ENCODE peak calls at places on chromosome 21, in eight cellular contexts. L, K, Z, H, Q, V, I and R are unnamed samples.

GRCh38 chr21:35220301-35220700 is 171.2 kb upstream of the RUNX1 start:
- DNase-seq in V (no peak), K (no peak), Q (no peak), Z (no peak), L (no peak), H (no peak), I (no peak), R (no peak)

GRCh38 chr21:45055861-45056260 is 18.5 kb upstream of the ADARB1 start:
- DNase-seq in Q (peak; percentile 23), V (no peak), L (no peak), Z (no peak), I (no peak), H (no peak), K (no peak), R (no peak)

GRCh38 chr21:41196990-41197389 is 29.0 kb downstream of the BACE2 start:
- DNase-seq in Q (peak; percentile 24), Z (no peak), H (no peak), L (no peak), V (peak; percentile 19), I (no peak), K (no peak), R (no peak)

GRCh38 chr21:45419162-45419561 is 14.2 kb downstream of the COL18A1 start:
- DNase-seq in K (no peak), V (no peak), Q (no peak), I (no peak), L (no peak), Z (no peak), H (no peak), R (peak; percentile 38)

GRCh38 chr21:41796476-41797080 is 29.7 kb upstream of the RIPK4 start:
- DNase-seq in L (no peak), K (no peak), Z (no peak), I (no peak), Q (no peak), V (no peak), H (no peak), R (peak; percentile 60)

GRCh38 chr21:10464975-10465374 is 56.4 kb upstream of the TPTE start:
- DNase-seq in V (no peak), Q (no peak), K (no peak), I (no peak), Z (no peak), L (no peak), H (no peak), R (no peak)

GRCh38 chr21:19123525-19123924 is 719.9 kb upstream of the TMPRSS15 start:
- DNase-seq in L (no peak), K (no peak), V (no peak), Q (no peak), I (no peak), Z (no peak), H (no peak), R (no peak)

GRCh38 chr21:46096596-46096981 is 1.3 kb upstream of the COL6A2 start:
- DNase-seq in K (peak; percentile 33), Q (no peak), H (no peak), V (no peak), Z (no peak), L (no peak), I (no peak), R (no peak)

GRCh38 chr21:27275294-27275927 is 308.5 kb upstream of the ADAMTS5 start:
- DNase-seq in Q (peak; percentile 83), V (peak; percentile 78), K (no peak), H (no peak), L (no peak), I (no peak), Z (no peak), R (no peak)

GRCh38 chr21:43331111-43331961 is 95.6 kb downstream of the SIK1 start:
- DNase-seq in Z (no peak), K (no peak), Q (no peak), V (no peak), I (no peak), L (no peak), H (no peak), R (no peak)

GRCh38 chr21:46599251-46599572 is 5.7 kb downstream of the S100B start:
- DNase-seq in V (peak; percentile 93), K (no peak), L (no peak), H (no peak), I (no peak), Z (no peak), Q (peak; percentile 81), R (no peak)

GRCh38 chr21:41816583-41817165 is 49.8 kb upstream of the RIPK4 start:
- DNase-seq in K (peak; percentile 45), V (peak; percentile 67), H (peak; percentile 31), Q (peak; percentile 56), I (peak; percentile 20), Z (peak; percentile 28), L (peak; percentile 75), R (peak; percentile 74)

GRCh38 chr21:25298512-25299491 is 308.5 kb downstream of the MRPL39 start:
- DNase-seq in K (no peak), L (no peak), V (no peak), Q (no peak), Z (no peak), I (no peak), H (no peak), R (no peak)

GRCh38 chr21:44054710-44055109 is 42.6 kb downstream of the TRAPPC10 start:
- DNase-seq in K (no peak), H (no peak), L (no peak), Z (no peak), Q (peak; percentile 18), V (peak; percentile 84), I (no peak), R (peak; percentile 35)

GRCh38 chr21:38800046-38800758 is 5.5 kb upstream of the ETS2 start:
- DNase-seq in I (no peak), H (no peak), Q (no peak), Z (no peak), K (no peak), V (no peak), L (no peak), R (no peak)

GRCh38 chr21:38796426-38796825 is 9.3 kb upstream of the ETS2 start:
- DNase-seq in K (no peak), Q (peak; percentile 58), H (no peak), Z (no peak), L (no peak), I (no peak), V (peak; percentile 55), R (no peak)

GRCh38 chr21:38797470-38797869 is 8.3 kb upstream of the ETS2 start:
- DNase-seq in H (no peak), V (no peak), K (no peak), I (no peak), Q (no peak), L (peak; percentile 61), Z (no peak), R (no peak)

GRCh38 chr21:38798481-38798882 is 7.2 kb upstream of the ETS2 start:
- DNase-seq in L (peak; percentile 84), Q (no peak), V (peak; percentile 50), I (no peak), Z (peak; percentile 30), H (no peak), K (no peak), R (no peak)

DNA sequence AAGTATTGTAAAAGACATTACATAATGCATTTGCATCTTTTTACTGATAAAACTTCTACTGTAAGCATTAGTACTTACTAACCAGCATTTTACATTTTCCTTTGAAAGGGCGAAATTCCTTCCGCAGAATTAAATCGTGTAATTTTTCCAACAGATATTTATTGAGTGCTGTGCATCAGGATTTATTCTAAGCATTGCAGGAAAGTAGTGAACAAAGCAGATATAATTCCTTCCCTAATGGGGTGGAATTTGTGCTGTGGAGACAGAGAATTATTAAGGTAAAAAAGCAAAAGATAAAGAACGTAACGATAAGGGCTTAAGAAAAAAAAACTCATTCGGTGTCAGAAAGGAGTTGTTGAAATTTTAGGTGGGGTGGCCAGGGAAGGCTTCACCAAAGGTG is 7.6 kb upstream of the ETS2 start:
- DNase-seq in Z (no peak), L (no peak), I (no peak), Q (no peak), V (no peak), K (no peak), H (no peak), R (no peak)
- H3K4me1 ChIP-seq in Z (peaks cover 3% of the 10 kb centered on the region), L (no peaks in the 10 kb centered on the region), I (no peaks in the 10 kb centered on the region), Q (no peaks in the 10 kb centered on the region), V (peaks cover 14% of the 10 kb centered on the region), K (no peaks in the 10 kb centered on the region), H (no peaks in the 10 kb centered on the region), R (no peaks in the 10 kb centered on the region)

DNA sequence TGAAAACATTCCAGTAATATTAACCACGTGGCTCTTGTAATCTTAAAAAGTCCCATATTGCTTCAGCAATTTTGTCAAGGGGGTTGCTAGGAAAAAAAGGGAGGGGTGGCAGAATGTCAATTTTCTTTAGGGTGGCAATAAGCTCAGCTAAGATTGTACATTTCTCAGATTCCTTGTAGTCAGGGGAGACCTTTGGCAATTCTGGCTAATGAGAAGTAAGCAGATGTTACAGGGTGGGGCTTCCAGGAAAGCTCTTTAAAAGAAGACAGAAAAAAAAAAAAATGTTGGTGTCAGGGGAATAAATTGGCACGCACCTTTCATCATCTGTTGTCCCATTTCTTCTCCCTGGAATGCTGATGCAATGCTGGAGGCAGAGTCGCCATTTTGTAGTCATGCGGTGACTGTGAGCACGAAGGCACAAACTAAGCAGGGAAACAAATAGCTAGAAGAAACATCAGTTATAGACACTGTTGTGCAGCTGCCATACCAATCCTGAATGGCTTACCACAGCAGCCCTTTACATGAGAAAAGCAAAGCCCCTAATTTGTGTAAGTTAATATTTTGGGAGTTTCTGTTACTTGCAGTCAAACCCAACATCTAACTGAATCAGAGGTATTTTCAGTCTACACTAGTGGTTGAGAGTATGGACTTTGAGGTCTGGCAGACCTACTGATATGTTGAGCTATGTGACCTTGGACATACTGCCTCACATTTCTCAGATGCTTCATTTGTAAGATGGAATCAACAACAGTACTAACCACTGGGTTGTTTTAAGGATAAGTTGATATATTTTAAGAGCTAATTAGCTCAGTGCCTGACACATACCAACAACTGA is 56.0 kb upstream of the MRPS6 start:
- DNase-seq in H (no peak), V (no peak), Q (no peak), L (no peak), I (no peak), Z (no peak), K (no peak), R (no peak)
- H3K4me1 ChIP-seq in H (peaks cover 3% of the 10 kb centered on the region), V (peaks cover 10% of the 10 kb centered on the region), Q (no peaks in the 10 kb centered on the region), L (no peaks in the 10 kb centered on the region), I (peaks cover 3% of the 10 kb centered on the region), Z (peaks cover 27% of the 10 kb centered on the region), K (no peaks in the 10 kb centered on the region), R (no peaks in the 10 kb centered on the region)

DNA sequence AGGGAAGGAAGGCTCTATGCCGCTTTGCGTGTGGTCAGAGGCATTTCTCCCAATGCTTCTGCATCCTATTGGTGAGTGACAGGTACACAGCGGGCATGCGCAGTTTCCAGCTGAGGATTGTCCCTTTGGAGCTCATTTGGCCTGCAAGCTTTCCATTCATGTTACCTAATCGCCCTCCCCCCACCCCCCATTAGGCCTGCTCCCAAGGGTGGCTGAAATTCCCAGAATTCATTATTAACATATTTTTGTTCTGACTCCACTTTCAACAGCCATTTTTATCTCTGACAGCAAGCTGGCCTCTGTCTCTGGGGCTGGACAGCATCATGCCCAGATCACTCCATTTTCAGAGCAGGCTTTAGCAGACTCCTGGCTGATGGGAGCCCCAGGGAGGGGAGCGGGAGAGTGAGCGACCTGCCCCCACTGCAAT is 25.6 kb downstream of the MIS18A start:
- DNase-seq in Q (peak; percentile 43), Z (no peak), K (peak; percentile 59), H (no peak), V (peak; percentile 91), L (no peak), I (no peak), R (peak; percentile 80)
- H3K4me1 ChIP-seq in Q (peaks cover 9% of the 10 kb centered on the region), Z (peaks cover 26% of the 10 kb centered on the region), K (no peaks in the 10 kb centered on the region), H (no peaks in the 10 kb centered on the region), V (peaks cover 5% of the 10 kb centered on the region), L (no peaks in the 10 kb centered on the region), I (no peaks in the 10 kb centered on the region), R (peaks cover 2% of the 10 kb centered on the region)

DNA sequence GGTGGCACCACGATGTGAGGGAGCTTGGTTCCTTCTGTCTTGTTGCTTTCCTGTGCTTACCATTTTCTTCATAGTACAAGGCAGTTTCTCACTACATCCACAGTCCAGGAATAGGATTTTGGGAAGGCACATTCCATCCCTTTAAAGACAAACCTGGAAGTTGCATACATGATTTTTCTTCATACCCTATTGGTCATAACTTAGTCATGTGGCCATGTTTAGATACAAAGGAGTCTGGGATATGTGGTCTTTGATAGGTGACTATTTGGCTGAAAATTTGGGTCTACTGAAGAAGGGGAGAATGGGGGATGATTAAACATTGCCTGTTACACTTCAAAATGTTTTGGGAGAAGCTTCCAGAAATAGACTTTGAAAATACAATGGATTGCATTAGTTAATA is 7.0 kb downstream of the DYRK1A start:
- DNase-seq in Z (no peak), K (no peak), L (no peak), V (no peak), H (no peak), Q (no peak), I (no peak), R (no peak)
- H3K4me1 ChIP-seq in Z (peaks cover 16% of the 10 kb centered on the region), K (peaks cover 8% of the 10 kb centered on the region), L (peaks cover 43% of the 10 kb centered on the region), V (peaks cover 28% of the 10 kb centered on the region), H (peaks cover 3% of the 10 kb centered on the region), Q (peaks cover 3% of the 10 kb centered on the region), I (peaks cover 71% of the 10 kb centered on the region), R (peaks cover 9% of the 10 kb centered on the region)